ENCODE peak calls at places on chromosomes 5 and 9, in six cellular contexts. X, C, T, J, N and Q are unnamed samples.
A peak's percentile ranks its signal among the peaks of the same experiment; 100 is the strongest.

GRCh38 chr5:163544041-163544440 is 38.6 kb downstream of the MAT2B start:
- DNase-seq in X (no peak), C (no peak), T (no peak), J (no peak), N (no peak), Q (no peak)

GRCh38 chr9:87520172-87520683 is 22.6 kb downstream of the DAPK1 start:
- DNase-seq in X (no peak), C (no peak), T (no peak), J (no peak), N (no peak), Q (no peak)

GRCh38 chr9:16637218-16637617 is 233.3 kb downstream of the BNC2 start:
- DNase-seq in X (no peak), C (peak; percentile 55), T (no peak), J (no peak), N (no peak), Q (peak; percentile 63)

GRCh38 chr5:141909212-141909611 is 14.5 kb upstream of the DELE1 start:
- DNase-seq in X (no peak), C (no peak), T (no peak), J (no peak), N (no peak), Q (no peak)

GRCh38 chr5:31962321-31962720 is 211.8 kb downstream of the GOLPH3 start:
- DNase-seq in X (no peak), C (no peak), T (no peak), J (no peak), N (no peak), Q (no peak)

GRCh38 chr5:95591490-95591901 is 28.4 kb upstream of the GPR150 start:
- DNase-seq in X (no peak), C (peak; percentile 82), T (no peak), J (no peak), N (no peak), Q (peak; percentile 71)

GRCh38 chr5:149060325-149060724 is 2.5 kb downstream of the SH3TC2 start:
- DNase-seq in X (no peak), C (no peak), T (no peak), J (peak; percentile 29), N (no peak), Q (peak; percentile 69)

GRCh38 chr9:129278391-129279237 is 100.6 kb upstream of the IER5L start:
- DNase-seq in X (peak; percentile 79), C (peak; percentile 50), T (no peak), J (peak; percentile 65), N (no peak), Q (peak; percentile 76)

GRCh38 chr9:83281306-83282255 is 218.6 kb upstream of the RASEF start:
- DNase-seq in X (no peak), C (peak; percentile 79), T (no peak), J (no peak), N (no peak), Q (peak; percentile 15)

GRCh38 chr5:72390836-72391235 is 70.7 kb downstream of the PTCD2 start:
- DNase-seq in X (no peak), C (no peak), T (no peak), J (no peak), N (no peak), Q (no peak)

GRCh38 chr9:87194471-87194870 is 247.2 kb upstream of the GAS1 start:
- DNase-seq in X (no peak), C (peak; percentile 93), T (no peak), J (no peak), N (no peak), Q (peak; percentile 84)

GRCh38 chr9:136054146-136054545 is 40.9 kb downstream of the NACC2 start:
- DNase-seq in X (peak; percentile 67), C (no peak), T (no peak), J (no peak), N (no peak), Q (no peak)

GRCh38 chr9:134783699-134784039 is 96.9 kb upstream of the FCN2 start:
- DNase-seq in X (no peak), C (no peak), T (peak; percentile 47), J (no peak), N (no peak), Q (no peak)

GRCh38 chr9:107243757-107244156 is 39.3 kb upstream of the RAD23B start:
- DNase-seq in X (no peak), C (peak; percentile 94), T (no peak), J (peak; percentile 29), N (no peak), Q (peak; percentile 98)

GRCh38 chr9:132669329-132669635 is 501 bp downstream of the DDX31 start:
- DNase-seq in X (no peak), C (no peak), T (no peak), J (no peak), N (no peak), Q (no peak)

GRCh38 chr5:120007619-120008018 is 378.3 kb downstream of the FAM170A start:
- DNase-seq in X (no peak), C (no peak), T (no peak), J (no peak), N (no peak), Q (no peak)

GRCh38 chr9:76032652-76033373 is 142.3 kb downstream of the PCSK5 start:
- DNase-seq in X (no peak), C (peak; percentile 18), T (no peak), J (no peak), N (no peak), Q (no peak)

GRCh38 chr5:178202541-178202940 is 1.8 kb upstream of the HNRNPAB start:
- DNase-seq in X (no peak), C (no peak), T (no peak), J (no peak), N (no peak), Q (no peak)

GRCh38 chr5:147400836-147401235 is 109.0 kb downstream of the DPYSL3 start:
- DNase-seq in X (no peak), C (peak; percentile 42), T (no peak), J (no peak), N (no peak), Q (no peak)

GRCh38 chr9:125634040-125634717 is 72.8 kb downstream of the MAPKAP1 start:
- DNase-seq in X (no peak), C (peak; percentile 57), T (no peak), J (no peak), N (no peak), Q (peak; percentile 29)

GRCh38 chr9:120892177-120892747 is 15.3 kb upstream of the PHF19 start:
- DNase-seq in X (no peak), C (no peak), T (no peak), J (no peak), N (no peak), Q (no peak)
- H3K4me1 ChIP-seq in X (peaks cover 10% of the 10 kb centered on the region), C (peaks cover 10% of the 10 kb centered on the region), T (peaks cover 5% of the 10 kb centered on the region), J (peaks cover 29% of the 10 kb centered on the region), N (peaks cover 6% of the 10 kb centered on the region), Q (peaks cover 14% of the 10 kb centered on the region)

GRCh38 chr5:128491291-128491690 is 46.8 kb downstream of the FBN2 start:
- DNase-seq in X (no peak), C (peak; percentile 31), T (no peak), J (no peak), N (no peak), Q (no peak)

DNA sequence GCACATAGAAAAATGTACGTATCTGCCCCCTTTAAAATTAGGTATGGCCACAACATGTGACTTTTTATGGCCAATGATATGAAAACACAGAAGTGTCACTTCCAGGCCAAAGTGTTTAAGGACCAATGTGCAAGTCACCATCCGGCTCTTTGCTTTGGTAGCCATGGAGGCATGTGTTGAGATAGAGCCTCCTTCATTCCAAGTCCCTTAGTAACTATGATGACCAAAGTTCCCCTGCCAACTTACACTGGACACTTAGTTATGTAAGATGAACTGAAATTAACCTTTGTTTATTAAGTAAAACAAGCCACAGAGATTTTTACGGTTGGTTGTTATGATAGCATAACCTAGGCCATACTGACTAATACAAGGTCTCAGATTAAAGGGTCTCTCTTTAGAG is 51.0 kb downstream of the FBN2 start:
- DNase-seq in X (no peak), C (peak; percentile 36), T (no peak), J (no peak), N (no peak), Q (no peak)
- H3K27ac ChIP-seq in X (no peak overlapping the region), C (no peak overlapping the region), T (no peak overlapping the region), J (no peak overlapping the region), N (no peak overlapping the region), Q (no peak overlapping the region)

GRCh38 chr5:165616550-165617430 is 2111.4 kb downstream of the MAT2B start:
- DNase-seq in X (no peak), C (peak; percentile 64), T (no peak), J (no peak), N (no peak), Q (no peak)
- TF ChIP-seq CTCF in X (no peak), C (no peak), T (no peak), J (no peak), N (no peak), Q (no peak)

GRCh38 chr9:14238044-14238443 is 75.9 kb downstream of the NFIB start:
- DNase-seq in X (no peak), C (peak; percentile 53), T (no peak), J (no peak), N (no peak), Q (peak; percentile 78)

GRCh38 chr9:14231196-14231990 is 82.5 kb downstream of the NFIB start:
- DNase-seq in X (no peak), C (no peak), T (no peak), J (no peak), N (no peak), Q (no peak)

GRCh38 chr9:14238518-14238917 is 75.4 kb downstream of the NFIB start:
- DNase-seq in X (no peak), C (peak; percentile 82), T (no peak), J (no peak), N (no peak), Q (peak; percentile 85)

GRCh38 chr9:14240491-14240890 is 73.5 kb downstream of the NFIB start:
- DNase-seq in X (no peak), C (peak; percentile 53), T (no peak), J (no peak), N (no peak), Q (no peak)

GRCh38 chr9:14236586-14236985 is 77.4 kb downstream of the NFIB start:
- DNase-seq in X (no peak), C (no peak), T (no peak), J (no peak), N (no peak), Q (no peak)
- H3K4me1 ChIP-seq in X (peaks cover 30% of the 10 kb centered on the region), C (peaks cover 6% of the 10 kb centered on the region), T (no peaks in the 10 kb centered on the region), J (peaks cover 39% of the 10 kb centered on the region), N (peaks cover 68% of the 10 kb centered on the region), Q (peaks cover 30% of the 10 kb centered on the region)

GRCh38 chr5:158174918-158175663 is 316.1 kb upstream of the CLINT1 start:
- DNase-seq in X (no peak), C (peak; percentile 43), T (peak; percentile 88), J (peak; percentile 67), N (no peak), Q (no peak)
- H3K27ac ChIP-seq in X (no peak overlapping the region), C (no peak overlapping the region), T (no peak overlapping the region), J (no peak overlapping the region), N (peak overlapping the region; percentile 36), Q (no peak overlapping the region)

GRCh38 chr9:12699529-12699928 is 6.3 kb downstream of the TYRP1 start:
- DNase-seq in X (no peak), C (peak; percentile 39), T (no peak), J (no peak), N (no peak), Q (peak; percentile 4)
- TF ChIP-seq CTCF in X (no peak), C (peak; percentile 21), T (no peak), J (no peak), N (peak; percentile 6), Q (peak; percentile 48)